ENCODE peak calls at places on chromosome 9, in four cellular contexts. S, O, P and K are unnamed samples.

GRCh38 chr9:105425817-105426433 is 21.9 kb upstream of the FSD1L start:
- DNase-seq in S (no peak), P (no peak), O (no peak), K (no peak)

GRCh38 chr9:92986175-92987110 is 39.1 kb downstream of the FGD3 start:
- DNase-seq in O (peak; percentile 50), P (no peak), S (no peak), K (peak; percentile 62)

GRCh38 chr9:69425402-69425801 is 100.4 kb downstream of the ENTREP1 start:
- DNase-seq in S (no peak), O (no peak), P (no peak), K (no peak)

GRCh38 chr9:114691046-114691955 is 9.3 kb upstream of the TEX48 start:
- DNase-seq in O (peak; percentile 83), P (peak; percentile 32), S (peak; percentile 69), K (peak; percentile 62)

GRCh38 chr9:78921341-78921740 is 624.4 kb downstream of the PSAT1 start:
- DNase-seq in S (no peak), P (no peak), O (no peak), K (no peak)

GRCh38 chr9:33143241-33143642 is 23.9 kb downstream of the B4GALT1 start:
- DNase-seq in S (no peak), O (no peak), P (no peak), K (no peak)

GRCh38 chr9:79719989-79720388 is 148.2 kb downstream of the TLE4 start:
- DNase-seq in S (no peak), P (no peak), O (no peak), K (no peak)

GRCh38 chr9:111961575-111961974 is 65.0 kb downstream of the UGCG start:
- DNase-seq in S (no peak), O (no peak), P (no peak), K (no peak)

GRCh38 chr9:21988056-21988990 is 5.9 kb downstream of the CDKN2A start:
- DNase-seq in P (no peak), S (no peak), O (no peak), K (no peak)

GRCh38 chr9:28032178-28032532 is 458.9 kb upstream of the C9orf72 start:
- DNase-seq in P (no peak), S (no peak), O (no peak), K (no peak)

GRCh38 chr9:114900937-114901802 is 29.2 kb downstream of the TNFSF8 start:
- DNase-seq in S (no peak), P (no peak), O (no peak), K (no peak)